ENCODE peak calls at places on chromosomes 16 and 17, in four cellular contexts. R is neural progenitor cell; H is CD8-positive, alpha-beta T cell; L is DND-41. J is an unnamed sample. For H3K4me1 and H3K9me3, the result is how much of the 10 kb centered on the place peaks cover.

GRCh38 chr17:8621585-8621984 is 8.9 kb downstream of the MYH10 start:
- DNase-seq in R (no peak), H (no peak), L (no peak), J (no peak)

GRCh38 chr17:81516439-81516838 is 3.8 kb upstream of the ACTG1 start:
- DNase-seq in R (no peak), H (no peak), L (no peak), J (no peak)

GRCh38 chr16:57694556-57695377 is at the start of gene DRC7:
- DNase-seq in R (peak), H (no peak), L (peak), J (no peak)

GRCh38 chr17:6555331-6556120 is 829 bp downstream of the PITPNM3 start:
- DNase-seq in R (peak), H (no peak), L (no peak), J (no peak)

GRCh38 chr16:64864232-64864803 is 257.5 kb downstream of the CDH11 start:
- DNase-seq in R (no peak), H (no peak), L (no peak), J (no peak)

GRCh38 chr16:20866161-20866772 is 33.9 kb downstream of the DCUN1D3 start:
- DNase-seq in R (peak), H (no peak), L (no peak), J (no peak)

GRCh38 chr16:89633064-89633631 is 19.7 kb downstream of the DPEP1 start:
- DNase-seq in R (no peak), H (no peak), L (no peak), J (no peak)

GRCh38 chr17:39928868-39929651 is 1.5 kb downstream of the LRRC3C start:
- DNase-seq in R (no peak), H (no peak), L (no peak), J (no peak)

GRCh38 chr17:39706921-39707337 is 7.1 kb downstream of the ERBB2 start:
- DNase-seq in R (no peak), H (no peak), L (no peak), J (no peak)

GRCh38 chr17:76709077-76709950 is 1.5 kb downstream of the MXRA7 start:
- DNase-seq in R (peak), H (no peak), L (no peak), J (no peak)
- H3K4me1 ChIP-seq in R (under half), H (under half), L (under half), J (under half)

GRCh38 chr17:22692066-22692800 is 999.9 kb downstream of the KCNJ18 start:
- DNase-seq in R (no peak), H (no peak), L (no peak), J (no peak)
- H3K9me3 ChIP-seq in R (under half), H (under half), L (under half), J (under half)

DNA sequence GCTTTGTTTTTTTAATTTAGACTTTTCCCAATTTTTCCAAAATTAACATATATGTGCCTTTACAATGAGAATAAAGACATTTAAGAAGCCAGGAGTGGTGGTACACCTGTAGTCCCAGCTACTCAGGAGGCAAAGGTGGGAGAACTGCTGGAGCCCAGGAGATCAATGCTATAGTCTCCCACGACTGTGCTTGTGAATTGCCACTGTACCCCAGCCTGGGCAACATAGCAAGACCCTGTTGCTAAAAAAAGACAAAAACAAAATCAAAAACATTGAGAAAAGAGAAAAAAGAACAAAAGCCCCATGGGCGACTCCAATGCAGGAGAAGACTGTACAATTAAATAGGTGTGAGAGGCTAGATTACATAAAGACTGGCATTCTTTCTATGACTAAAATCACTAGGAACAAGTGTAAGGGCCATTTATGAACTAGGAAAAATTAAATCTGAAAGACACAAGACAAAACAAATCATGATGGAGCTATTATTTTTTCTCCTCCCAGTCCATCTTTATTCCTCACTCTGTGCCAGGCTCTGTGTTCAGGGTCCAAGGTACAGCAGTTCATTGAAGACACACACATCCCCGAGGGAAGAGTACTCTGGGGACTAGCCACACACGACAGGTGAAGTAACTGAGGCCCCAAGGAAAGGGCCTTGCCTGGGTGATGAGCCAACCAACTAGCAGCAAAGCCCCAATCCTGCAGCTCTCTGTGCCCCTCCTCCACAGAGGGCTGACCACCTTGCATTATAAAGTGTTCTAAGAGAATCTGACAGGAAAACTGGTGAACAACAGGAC is 79.8 kb downstream of the CREBBP start:
- DNase-seq in R (no peak), H (no peak), L (no peak), J (no peak)
- H3K4me1 ChIP-seq in R (under half), H (half or more), L (under half), J (under half)

DNA sequence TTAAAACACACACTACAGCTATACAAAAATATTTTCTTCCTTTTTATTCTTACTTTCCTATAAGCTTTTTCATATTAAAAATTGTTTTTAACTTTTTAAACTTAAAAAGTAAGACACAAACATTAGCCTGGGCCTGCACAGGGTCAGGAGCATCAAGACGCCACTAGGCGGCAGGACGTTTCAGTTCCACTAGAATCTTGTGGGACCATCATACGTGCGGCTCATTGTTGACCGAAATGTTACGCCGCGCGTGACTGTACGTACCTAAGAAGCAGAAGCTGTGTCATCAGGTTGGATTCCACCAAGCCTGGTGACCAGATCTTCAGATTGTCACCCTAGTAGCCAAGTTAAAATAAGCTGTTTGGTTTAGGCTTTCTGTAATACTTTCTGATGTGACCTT is 47.1 kb downstream of the USP10 start:
- DNase-seq in R (no peak), H (no peak), L (no peak), J (no peak)
- H3K9me3 ChIP-seq in R (under half), H (under half), L (under half), J (under half)

GRCh38 chr17:32803544-32803943 is 73.4 kb downstream of the MYO1D start:
- DNase-seq in R (no peak), H (no peak), L (no peak), J (no peak)
- H3K4me1 ChIP-seq in R (under half), H (under half), L (under half), J (under half)

GRCh38 chr16:853981-854807 is 53.7 kb upstream of the GNG13 start:
- DNase-seq in R (no peak), H (no peak), L (no peak), J (no peak)
- H3K9me3 ChIP-seq in R (under half), H (under half), L (under half), J (under half)

GRCh38 chr17:17414316-17414937 is 62.4 kb upstream of the MED9 start:
- DNase-seq in R (no peak), H (no peak), L (no peak), J (no peak)
- H3K4me1 ChIP-seq in R (under half), H (under half), L (under half), J (under half)

GRCh38 chr16:68548947-68549346 is 9.9 kb downstream of the ZFP90 start:
- DNase-seq in R (no peak), H (peak), L (peak), J (no peak)
- H3K9me3 ChIP-seq in R (under half), H (under half), L (under half), J (under half)

J was measured in CD8-positive, alpha-beta memory T cell.